ENCODE peak calls at places on chromosomes 7 and 10, in six cellular contexts. Y is OCI-LY7, N is natural killer cell, B is breast epithelium, G is GM23338, S is osteoblast. I is an unnamed sample.

GRCh38 chr7:128128401-128128800 is 97.2 kb upstream of the LRRC4 start:
- DNase-seq in N (no peak), G (no peak), S (no peak), B (no peak), Y (no peak), I (no peak)

GRCh38 chr10:98420786-98421185 is 5.8 kb upstream of the PYROXD2 start:
- DNase-seq in N (no peak), B (no peak), G (no peak), S (peak; percentile 39), Y (no peak), I (no peak)

GRCh38 chr10:42924484-42924883 is 141.9 kb downstream of the BMS1 start:
- DNase-seq in Y (no peak), N (no peak), B (no peak), G (no peak), S (no peak), I (no peak)

GRCh38 chr7:960269-960871 is 5.9 kb upstream of the ADAP1 start:
- DNase-seq in N (no peak), Y (no peak), G (no peak), S (peak; percentile 22), B (no peak), I (no peak)

GRCh38 chr7:100556541-100556940 is 17.2 kb downstream of the SAP25 start:
- DNase-seq in N (no peak), S (peak; percentile 93), Y (no peak), G (no peak), B (no peak), I (no peak)

GRCh38 chr7:77727527-77727926 is 31.3 kb downstream of the RSBN1L start:
- DNase-seq in N (no peak), Y (no peak), G (peak; percentile 20), S (no peak), B (no peak), I (no peak)

GRCh38 chr7:29190349-29191045 is 4.1 kb upstream of the CHN2 start:
- DNase-seq in Y (no peak), B (no peak), N (no peak), S (peak; percentile 45), G (no peak), I (no peak)

GRCh38 chr7:100580466-100581283 is 5.3 kb downstream of the LRCH4 start:
- DNase-seq in N (no peak), Y (no peak), B (no peak), S (peak; percentile 45), G (no peak), I (no peak)

GRCh38 chr7:127389321-127389720 is 3.2 kb downstream of the ZNF800 start:
- DNase-seq in S (peak; percentile 83), G (no peak), Y (no peak), B (no peak), N (no peak), I (no peak)

GRCh38 chr7:19442016-19442785 is 266.6 kb downstream of the POLR1F start:
- DNase-seq in B (no peak), Y (peak; percentile 4), S (peak; percentile 78), N (no peak), G (peak; percentile 75), I (no peak)

GRCh38 chr10:26621889-26622681 is 75.4 kb upstream of the PDSS1 start:
- DNase-seq in Y (no peak), N (no peak), S (no peak), B (peak; percentile 43), G (peak; percentile 71), I (no peak)

GRCh38 chr7:115230882-115231508 is 309.1 kb downstream of the MDFIC start:
- DNase-seq in N (no peak), Y (no peak), G (no peak), S (peak; percentile 56), B (no peak), I (no peak)

GRCh38 chr10:99630439-99630838 is 10.2 kb upstream of the SLC25A28 start:
- DNase-seq in B (no peak), G (no peak), S (peak; percentile 53), Y (peak; percentile 33), N (no peak), I (no peak)

GRCh38 chr10:124588736-124589451 is 127.3 kb downstream of the LHPP start:
- DNase-seq in N (no peak), B (no peak), G (no peak), S (peak; percentile 73), Y (no peak), I (no peak)

GRCh38 chr10:30534465-30535144 is 94.9 kb downstream of the LYZL2 start:
- DNase-seq in N (peak; percentile 68), G (peak; percentile 89), B (peak; percentile 56), Y (peak; percentile 87), S (peak; percentile 86), I (peak; percentile 39)

GRCh38 chr7:117666019-117666418 is 186.2 kb downstream of the CFTR start:
- DNase-seq in G (no peak), B (no peak), Y (no peak), S (no peak), N (no peak), I (no peak)

GRCh38 chr7:52005613-52006012 is 689.0 kb upstream of the COBL start:
- DNase-seq in S (no peak), B (no peak), Y (no peak), G (no peak), N (no peak), I (no peak)

GRCh38 chr7:152081088-152081487 is 55.6 kb downstream of the GALNT11 start:
- DNase-seq in G (no peak), S (no peak), B (no peak), N (no peak), Y (no peak), I (no peak)
- TF ChIP-seq CTCF in G (no peak), S (no peak), B (no peak), N (no peak), Y (no peak), I (no peak)

DNA sequence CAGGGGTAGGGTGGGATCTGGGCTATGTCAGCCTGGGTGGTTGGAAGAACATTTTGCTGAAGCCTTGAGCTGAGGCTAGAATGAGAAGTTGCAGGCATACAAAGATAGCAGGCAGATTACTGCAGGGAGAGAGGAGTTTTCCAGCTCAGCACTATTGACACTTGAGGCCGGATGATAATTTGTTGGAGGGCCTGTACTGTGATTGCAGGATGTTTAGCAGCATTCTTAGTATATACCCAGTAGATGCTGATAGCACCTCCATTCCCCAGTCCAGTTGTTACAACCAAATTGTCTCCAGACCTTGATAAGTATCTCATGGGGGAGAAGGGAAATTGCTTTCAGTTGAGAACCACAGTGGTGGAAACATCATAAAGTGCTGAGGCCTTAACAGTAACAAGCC is 158.6 kb upstream of the CHRM2 start:
- DNase-seq in S (no peak), N (no peak), B (no peak), G (no peak), Y (no peak), I (no peak)
- TF ChIP-seq CTCF in S (no peak), N (no peak), B (no peak), G (no peak), Y (no peak), I (no peak)

GRCh38 chr10:127354992-127355391 is 158.6 kb upstream of the INSYN2A start:
- DNase-seq in G (no peak), Y (no peak), B (no peak), N (no peak), S (no peak), I (no peak)
- TF ChIP-seq CTCF in G (no peak), Y (peak; percentile 70), B (no peak), N (peak; percentile 58), S (peak; percentile 42), I (peak; percentile 41)

DNA sequence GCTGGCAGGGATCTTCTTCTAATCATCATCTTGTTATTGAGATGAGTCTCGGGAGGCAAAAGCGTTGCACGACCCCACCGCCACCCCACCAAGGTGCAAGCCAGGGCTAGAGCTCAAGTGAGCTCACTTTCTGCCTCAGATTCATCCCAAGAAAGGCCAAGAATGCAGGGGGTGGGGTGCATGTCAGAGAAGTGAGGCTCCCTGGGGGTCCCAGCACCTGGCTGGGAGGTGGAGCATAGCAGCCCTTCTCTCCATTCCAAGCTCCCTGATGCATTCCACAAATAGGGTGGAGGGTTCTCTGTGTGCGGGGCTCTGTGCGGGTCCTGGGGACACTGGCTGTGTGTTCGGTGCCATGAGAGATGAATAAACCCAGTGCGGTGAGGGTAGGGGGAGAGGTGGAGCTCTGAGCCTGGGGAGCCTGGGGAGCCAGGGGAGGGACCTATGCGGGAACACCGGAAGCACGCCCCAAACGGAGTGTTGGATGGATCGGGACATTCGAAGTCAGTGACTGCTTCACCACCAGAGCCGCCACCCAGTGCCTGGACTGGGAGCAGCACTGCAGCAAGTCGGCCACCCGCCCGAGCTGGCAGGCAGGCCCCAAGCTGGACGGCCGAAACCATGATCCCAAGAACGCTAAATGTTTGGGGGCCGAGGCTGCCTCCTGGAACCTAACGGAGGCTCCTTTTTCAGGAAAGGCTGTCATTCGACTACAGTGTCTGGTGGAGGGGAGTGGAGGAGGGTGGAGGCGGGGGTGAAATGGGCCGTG is 17.9 kb upstream of the HMX3 start:
- DNase-seq in N (no peak), Y (no peak), B (no peak), G (peak; percentile 93), S (peak; percentile 66), I (no peak)
- TF ChIP-seq CTCF in N (no peak), Y (no peak), B (no peak), G (peak; percentile 17), S (no peak), I (no peak)

GRCh38 chr10:61751599-61751998 is 88.9 kb downstream of the CABCOCO1 start:
- DNase-seq in G (no peak), Y (no peak), B (no peak), N (no peak), S (no peak), I (no peak)

GRCh38 chr10:61749271-61749670 is 86.5 kb downstream of the CABCOCO1 start:
- DNase-seq in S (no peak), N (no peak), G (no peak), Y (no peak), B (no peak), I (no peak)

GRCh38 chr10:61752111-61753011 is 89.6 kb downstream of the CABCOCO1 start:
- DNase-seq in B (no peak), S (no peak), Y (peak; percentile 18), G (no peak), N (no peak), I (no peak)

GRCh38 chr10:61753453-61753852 is 90.7 kb downstream of the CABCOCO1 start:
- DNase-seq in G (no peak), S (no peak), N (no peak), B (no peak), Y (no peak), I (no peak)

DNA sequence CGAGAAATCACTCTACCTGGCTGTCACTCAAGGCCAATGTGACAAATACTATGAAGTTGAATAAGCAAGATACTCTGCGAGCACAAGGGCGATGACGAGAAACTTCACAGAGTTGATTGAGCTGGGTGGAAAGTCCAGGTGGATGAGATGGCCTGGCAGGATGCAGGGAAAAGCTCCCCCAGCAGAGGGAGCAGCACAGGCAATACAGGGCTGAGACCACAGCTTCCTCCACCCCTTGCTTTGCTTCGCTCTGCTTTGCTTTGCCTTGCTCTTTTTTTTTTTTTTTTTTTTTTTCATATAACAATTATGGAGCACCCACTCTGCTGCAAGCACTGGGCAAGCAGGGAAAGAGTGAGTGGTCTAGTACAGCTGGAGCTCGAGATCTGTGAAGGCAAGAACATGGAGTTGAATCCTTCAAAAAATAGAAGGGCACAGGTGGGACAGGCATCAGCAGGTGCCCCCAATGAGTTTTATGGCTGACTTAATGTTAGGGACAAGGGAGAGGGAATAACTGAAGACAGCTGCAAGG is 88.3 kb downstream of the CABCOCO1 start:
- DNase-seq in Y (peak; percentile 81), S (peak; percentile 37), B (peak; percentile 32), G (peak; percentile 79), N (peak; percentile 34), I (peak; percentile 30)
- TF ChIP-seq CTCF in Y (peak; percentile 86), S (peak; percentile 87), B (peak; percentile 50), G (peak; percentile 76), N (peak; percentile 67), I (peak; percentile 63)

I was measured in progenitor cell of endocrine pancreas.